ENCODE peak calls at places on chromosomes 5 and 9, in five cellular contexts. One of them, this sample, is unnamed.

GRCh38 chr5:120808606-120809005 is 344.5 kb downstream of the PRR16 start:
- DNase-seq in neural progenitor cell: no peak
- DNase-seq in OCI-LY7: no peak
- DNase-seq in fibroblast of lung: no peak
- DNase-seq in HCT116: no peak
- DNase-seq in this sample: no peak

GRCh38 chr5:112848116-112848811 is 12.8 kb upstream of the SRP19 start:
- DNase-seq in neural progenitor cell: peak
- DNase-seq in OCI-LY7: peak
- DNase-seq in fibroblast of lung: peak
- DNase-seq in HCT116: peak
- DNase-seq in this sample: no peak

GRCh38 chr5:148125641-148126040 is 42.7 kb upstream of the SPINK14 start:
- DNase-seq in neural progenitor cell: no peak
- DNase-seq in OCI-LY7: no peak
- DNase-seq in fibroblast of lung: peak
- DNase-seq in HCT116: no peak
- DNase-seq in this sample: no peak

GRCh38 chr5:32030686-32031478 is 143.2 kb downstream of the GOLPH3 start:
- DNase-seq in neural progenitor cell: no peak
- DNase-seq in OCI-LY7: no peak
- DNase-seq in fibroblast of lung: no peak
- DNase-seq in HCT116: no peak
- DNase-seq in this sample: no peak

GRCh38 chr5:138664276-138664943 is 88.8 kb upstream of the CTNNA1 start:
- DNase-seq in neural progenitor cell: no peak
- DNase-seq in OCI-LY7: no peak
- DNase-seq in fibroblast of lung: peak
- DNase-seq in HCT116: no peak
- DNase-seq in this sample: peak

GRCh38 chr5:171776747-171777419 is 8.7 kb upstream of the SMIM23 start:
- DNase-seq in neural progenitor cell: no peak
- DNase-seq in OCI-LY7: no peak
- DNase-seq in fibroblast of lung: peak
- DNase-seq in HCT116: no peak
- DNase-seq in this sample: no peak

GRCh38 chr9:33065157-33066076 is 11.1 kb downstream of the SMU1 start:
- DNase-seq in neural progenitor cell: no peak
- DNase-seq in OCI-LY7: peak
- DNase-seq in fibroblast of lung: no peak
- DNase-seq in HCT116: no peak
- DNase-seq in this sample: no peak

GRCh38 chr9:121498150-121498486 is 1.5 kb downstream of the GGTA1 start:
- DNase-seq in neural progenitor cell: peak
- DNase-seq in OCI-LY7: peak
- DNase-seq in fibroblast of lung: peak
- DNase-seq in HCT116: peak
- DNase-seq in this sample: peak

GRCh38 chr9:124298646-124299235 is 41.0 kb downstream of the NEK6 start:
- DNase-seq in neural progenitor cell: no peak
- DNase-seq in OCI-LY7: no peak
- DNase-seq in fibroblast of lung: no peak
- DNase-seq in HCT116: no peak
- DNase-seq in this sample: no peak

GRCh38 chr9:132892383-132892782 is 13.7 kb downstream of the SPACA9 start:
- DNase-seq in neural progenitor cell: no peak
- DNase-seq in OCI-LY7: no peak
- DNase-seq in fibroblast of lung: no peak
- DNase-seq in HCT116: no peak
- DNase-seq in this sample: no peak

GRCh38 chr9:128972956-128973355 is 25.5 kb downstream of the NUP188 start:
- DNase-seq in neural progenitor cell: no peak
- DNase-seq in OCI-LY7: no peak
- DNase-seq in fibroblast of lung: peak
- DNase-seq in HCT116: no peak
- DNase-seq in this sample: peak

GRCh38 chr9:133074111-133074651 is 12.4 kb downstream of the CEL start:
- DNase-seq in neural progenitor cell: no peak
- DNase-seq in OCI-LY7: no peak
- DNase-seq in fibroblast of lung: peak
- DNase-seq in HCT116: no peak
- DNase-seq in this sample: no peak

GRCh38 chr9:11319477-11320060 is 706.8 kb upstream of the PTPRD start:
- DNase-seq in neural progenitor cell: peak
- DNase-seq in OCI-LY7: peak
- DNase-seq in fibroblast of lung: no peak
- DNase-seq in HCT116: no peak
- DNase-seq in this sample: no peak

GRCh38 chr9:32251539-32251938 is 132.9 kb upstream of the ACO1 start:
- DNase-seq in neural progenitor cell: peak
- DNase-seq in OCI-LY7: peak
- DNase-seq in fibroblast of lung: peak
- DNase-seq in HCT116: peak
- DNase-seq in this sample: peak

GRCh38 chr5:150295741-150296486 is 6.3 kb upstream of the CAMK2A start:
- DNase-seq in neural progenitor cell: no peak
- DNase-seq in OCI-LY7: no peak
- DNase-seq in fibroblast of lung: no peak
- DNase-seq in HCT116: no peak
- DNase-seq in this sample: no peak

GRCh38 chr5:24397601-24398000 is 247.2 kb downstream of the CDH10 start:
- DNase-seq in neural progenitor cell: no peak
- DNase-seq in OCI-LY7: peak
- DNase-seq in fibroblast of lung: no peak
- DNase-seq in HCT116: no peak
- DNase-seq in this sample: no peak

GRCh38 chr9:101274971-101275670 is 109.7 kb downstream of the BAAT start:
- DNase-seq in neural progenitor cell: peak
- DNase-seq in OCI-LY7: no peak
- DNase-seq in fibroblast of lung: no peak
- DNase-seq in HCT116: no peak
- DNase-seq in this sample: no peak

GRCh38 chr9:127248241-127248640 is 16.3 kb upstream of the GARNL3 start:
- DNase-seq in neural progenitor cell: no peak
- DNase-seq in OCI-LY7: no peak
- DNase-seq in fibroblast of lung: no peak
- DNase-seq in HCT116: no peak
- DNase-seq in this sample: no peak

GRCh38 chr5:67149933-67150523 is 46.6 kb downstream of the CD180 start:
- DNase-seq in neural progenitor cell: no peak
- DNase-seq in OCI-LY7: no peak
- DNase-seq in fibroblast of lung: peak
- DNase-seq in HCT116: no peak
- DNase-seq in this sample: peak
- H3K27ac ChIP-seq in neural progenitor cell: no peak
- H3K27ac ChIP-seq in OCI-LY7: no peak
- H3K27ac ChIP-seq in fibroblast of lung: no peak
- H3K27ac ChIP-seq in HCT116: no peak
- H3K27ac ChIP-seq in this sample: no peak

GRCh38 chr9:86322973-86323644 is 31.1 kb downstream of the TUT7 start:
- DNase-seq in neural progenitor cell: no peak
- DNase-seq in OCI-LY7: no peak
- DNase-seq in fibroblast of lung: peak
- DNase-seq in HCT116: no peak
- DNase-seq in this sample: no peak
- H3K4me2 ChIP-seq in neural progenitor cell: no peak
- H3K4me2 ChIP-seq in OCI-LY7: no peak
- H3K4me2 ChIP-seq in fibroblast of lung: peak
- H3K4me2 ChIP-seq in HCT116: no peak
- H3K4me2 ChIP-seq in this sample: no peak

DNA sequence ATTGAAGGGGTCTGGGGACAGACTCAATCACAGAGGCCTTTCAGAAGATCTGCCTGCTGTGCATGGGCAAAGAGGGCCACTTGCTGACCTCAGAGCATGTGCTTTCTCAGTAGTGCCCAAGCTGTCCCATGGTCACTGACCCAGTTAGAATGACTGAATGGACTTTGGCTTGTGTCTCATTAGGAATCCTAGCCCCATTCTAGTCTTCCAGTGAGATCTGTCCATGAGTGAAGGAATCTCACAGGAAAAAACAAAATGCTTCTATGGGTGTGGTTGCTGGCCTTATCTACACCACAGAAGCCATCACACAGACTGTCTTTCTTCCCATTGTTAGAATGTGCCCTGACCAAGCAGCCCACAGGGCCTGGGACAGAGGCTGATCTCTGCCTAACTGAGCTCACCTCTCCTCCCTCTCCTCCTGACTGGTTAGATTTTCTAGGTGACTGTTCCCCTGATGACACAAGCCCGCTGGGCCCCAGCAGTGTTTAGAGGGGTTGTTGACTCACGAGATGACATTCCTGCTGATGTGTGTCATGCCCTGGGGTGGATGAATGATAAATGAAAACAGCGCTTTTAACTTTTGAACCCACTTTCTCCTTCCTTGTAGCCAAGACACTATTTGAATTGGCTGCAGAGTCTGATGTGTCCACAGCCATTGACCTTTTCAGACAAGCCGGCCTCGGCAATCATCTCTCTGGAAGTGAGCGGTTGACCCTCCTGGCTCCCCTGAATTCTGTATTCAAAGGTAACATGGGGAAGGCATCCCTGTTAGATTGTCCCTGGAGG is 24.7 kb downstream of the TGFBI start:
- DNase-seq in neural progenitor cell: no peak
- DNase-seq in OCI-LY7: no peak
- DNase-seq in fibroblast of lung: peak
- DNase-seq in HCT116: peak
- DNase-seq in this sample: peak
- H3K27ac ChIP-seq in neural progenitor cell: no peak
- H3K27ac ChIP-seq in OCI-LY7: no peak
- H3K27ac ChIP-seq in fibroblast of lung: peak
- H3K27ac ChIP-seq in HCT116: peak
- H3K27ac ChIP-seq in this sample: peak

GRCh38 chr9:38651400-38652042 is 31.1 kb upstream of the ANKRD18A start:
- DNase-seq in neural progenitor cell: no peak
- DNase-seq in OCI-LY7: no peak
- DNase-seq in fibroblast of lung: no peak
- DNase-seq in HCT116: no peak
- DNase-seq in this sample: no peak
- H3K4me2 ChIP-seq in neural progenitor cell: no peak
- H3K4me2 ChIP-seq in OCI-LY7: no peak
- H3K4me2 ChIP-seq in fibroblast of lung: no peak
- H3K4me2 ChIP-seq in HCT116: no peak
- H3K4me2 ChIP-seq in this sample: no peak

GRCh38 chr5:88145205-88145602 is 123.4 kb downstream of the TMEM161B start:
- DNase-seq in neural progenitor cell: peak
- DNase-seq in OCI-LY7: no peak
- DNase-seq in fibroblast of lung: no peak
- DNase-seq in HCT116: no peak
- DNase-seq in this sample: no peak

GRCh38 chr5:88142801-88143692 is 125.6 kb downstream of the TMEM161B start:
- DNase-seq in neural progenitor cell: peak
- DNase-seq in OCI-LY7: no peak
- DNase-seq in fibroblast of lung: peak
- DNase-seq in HCT116: no peak
- DNase-seq in this sample: no peak

GRCh38 chr5:88143693-88144218 is 124.9 kb downstream of the TMEM161B start:
- DNase-seq in neural progenitor cell: peak
- DNase-seq in OCI-LY7: no peak
- DNase-seq in fibroblast of lung: no peak
- DNase-seq in HCT116: no peak
- DNase-seq in this sample: no peak

GRCh38 chr5:88144219-88145040 is 124.2 kb downstream of the TMEM161B start:
- DNase-seq in neural progenitor cell: peak
- DNase-seq in OCI-LY7: no peak
- DNase-seq in fibroblast of lung: no peak
- DNase-seq in HCT116: no peak
- DNase-seq in this sample: no peak

DNA sequence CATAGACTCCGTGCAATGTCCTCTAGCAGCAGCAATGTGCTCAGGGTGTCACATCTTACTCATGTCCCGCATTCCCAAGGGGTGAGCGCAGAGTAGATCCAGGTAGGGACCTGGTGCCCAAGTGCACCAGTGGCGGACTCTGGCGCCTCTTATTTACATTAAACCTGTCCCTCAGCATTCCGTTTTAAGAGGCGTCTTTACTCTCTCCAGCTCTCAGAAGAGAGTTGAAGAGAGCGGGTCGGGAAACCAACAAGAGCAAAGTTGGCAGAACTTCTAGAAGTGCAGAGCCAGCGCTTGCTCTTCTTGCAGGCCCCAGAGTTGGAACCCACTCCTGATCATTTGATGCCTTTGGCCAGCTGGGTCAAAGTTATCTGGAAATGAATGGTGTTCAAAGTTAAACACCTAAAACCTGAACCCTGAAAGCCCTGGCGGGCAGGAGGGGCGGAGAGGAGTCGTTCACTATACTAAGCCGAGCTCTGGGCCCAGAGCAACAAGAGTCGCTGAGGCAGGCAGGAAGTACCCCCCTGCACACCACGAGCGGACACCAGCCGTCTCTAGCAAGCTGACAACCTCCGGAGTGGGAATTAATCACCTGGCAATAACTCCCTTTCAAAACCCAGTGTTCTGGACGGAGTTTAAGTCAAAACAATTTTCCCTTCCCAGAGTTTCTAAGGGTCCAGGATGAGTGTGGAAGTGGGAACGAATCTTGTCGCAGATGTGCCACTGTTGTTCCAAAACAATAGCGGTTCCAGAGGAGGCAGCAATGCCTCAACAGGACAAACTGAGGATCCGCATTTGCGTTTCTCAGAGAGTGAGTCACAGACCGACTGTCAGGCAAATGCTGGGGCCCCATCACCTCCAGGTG is 122.8 kb downstream of the TMEM161B start:
- DNase-seq in neural progenitor cell: peak
- DNase-seq in OCI-LY7: no peak
- DNase-seq in fibroblast of lung: peak
- DNase-seq in HCT116: no peak
- DNase-seq in this sample: peak
- H3K27ac ChIP-seq in neural progenitor cell: no peak
- H3K27ac ChIP-seq in OCI-LY7: no peak
- H3K27ac ChIP-seq in fibroblast of lung: no peak
- H3K27ac ChIP-seq in HCT116: no peak
- H3K27ac ChIP-seq in this sample: no peak

GRCh38 chr5:103375863-103376591 is 117.5 kb downstream of the MACIR start:
- DNase-seq in neural progenitor cell: no peak
- DNase-seq in OCI-LY7: no peak
- DNase-seq in fibroblast of lung: peak
- DNase-seq in HCT116: no peak
- DNase-seq in this sample: no peak

GRCh38 chr5:103371046-103371603 is 112.6 kb downstream of the MACIR start:
- DNase-seq in neural progenitor cell: no peak
- DNase-seq in OCI-LY7: no peak
- DNase-seq in fibroblast of lung: no peak
- DNase-seq in HCT116: no peak
- DNase-seq in this sample: no peak

GRCh38 chr5:103373576-103374472 is 115.3 kb downstream of the MACIR start:
- DNase-seq in neural progenitor cell: no peak
- DNase-seq in OCI-LY7: no peak
- DNase-seq in fibroblast of lung: no peak
- DNase-seq in HCT116: no peak
- DNase-seq in this sample: no peak

GRCh38 chr5:103374473-103374963 is 116.0 kb downstream of the MACIR start:
- DNase-seq in neural progenitor cell: no peak
- DNase-seq in OCI-LY7: no peak
- DNase-seq in fibroblast of lung: no peak
- DNase-seq in HCT116: no peak
- DNase-seq in this sample: no peak

DNA sequence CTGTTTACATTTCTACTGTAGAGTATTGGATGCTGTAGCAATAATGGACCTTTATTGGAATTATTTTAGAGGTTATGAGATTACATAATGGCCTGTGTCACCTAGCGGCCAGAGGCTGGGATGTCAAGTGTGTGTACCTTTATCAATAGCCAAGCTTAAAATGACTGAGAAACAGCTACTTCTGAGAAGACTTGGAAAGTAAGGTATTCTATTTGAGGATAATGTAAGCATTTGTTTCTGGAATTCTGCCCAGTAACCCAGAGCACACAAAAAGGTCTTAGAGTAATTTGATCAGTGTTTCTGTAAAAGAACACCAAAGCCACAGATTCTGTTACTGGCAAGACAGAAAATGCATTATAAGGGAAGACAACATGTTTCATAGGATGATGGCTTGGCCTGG is 116.8 kb downstream of the MACIR start:
- DNase-seq in neural progenitor cell: no peak
- DNase-seq in OCI-LY7: no peak
- DNase-seq in fibroblast of lung: peak
- DNase-seq in HCT116: no peak
- DNase-seq in this sample: no peak
- H3K4me2 ChIP-seq in neural progenitor cell: no peak
- H3K4me2 ChIP-seq in OCI-LY7: no peak
- H3K4me2 ChIP-seq in fibroblast of lung: no peak
- H3K4me2 ChIP-seq in HCT116: no peak
- H3K4me2 ChIP-seq in this sample: no peak